ENCODE peak calls at places on chromosomes 1 and 21, in ten cellular contexts. M is CD4-positive, alpha-beta memory T cell; L is left ventricle myocardium inferior; Z is body of pancreas; P is BE2C; O is GM23248; F is tibial nerve; C is H1; U is IMR-90; R is aorta. Y is an unnamed sample.

GRCh38 chr1:19063122-19063521 is 106.6 kb upstream of the IFFO2 start:
- DNase-seq in M (no peak), P (no peak), U (no peak), O (no peak), L (no peak), C (no peak), R (no peak), Z (no peak), F (no peak), Y (no peak)

GRCh38 chr21:14740692-14741091 is 194.6 kb upstream of the SAMSN1 start:
- DNase-seq in M (no peak), R (no peak), P (no peak), Z (no peak), U (no peak), O (peak; percentile 2), F (no peak), C (no peak), L (no peak), Y (no peak)

GRCh38 chr1:236011641-236012040 is 53.2 kb downstream of the NID1 start:
- DNase-seq in C (no peak), O (no peak), Z (no peak), L (no peak), R (no peak), M (no peak), P (peak; percentile 46), U (no peak), F (no peak), Y (no peak)

GRCh38 chr1:169102567-169102966 is 3.9 kb upstream of the ATP1B1 start:
- DNase-seq in P (peak; percentile 23), L (no peak), C (no peak), R (peak; percentile 51), F (no peak), O (peak; percentile 81), Z (no peak), U (peak; percentile 85), M (no peak), Y (peak; percentile 85)

GRCh38 chr1:12174789-12175455 is 8.1 kb downstream of the TNFRSF1B start:
- DNase-seq in R (peak; percentile 82), P (no peak), U (no peak), C (no peak), L (peak; percentile 85), M (no peak), F (no peak), O (no peak), Z (no peak), Y (no peak)

GRCh38 chr1:235659186-235659771 is 9.7 kb upstream of the GNG4 start:
- DNase-seq in M (no peak), F (no peak), O (no peak), U (no peak), L (no peak), P (no peak), R (no peak), C (no peak), Z (no peak), Y (no peak)

GRCh38 chr1:20634594-20635084 is 1.4 kb downstream of the PINK1 start:
- DNase-seq in U (peak; percentile 25), P (no peak), M (no peak), L (no peak), R (peak; percentile 53), C (no peak), F (no peak), Z (peak; percentile 64), O (peak; percentile 73), Y (peak; percentile 63)

GRCh38 chr1:247037483-247038320 is 29.8 kb upstream of the ZNF695 start:
- DNase-seq in M (no peak), P (no peak), C (no peak), O (no peak), F (no peak), L (no peak), R (no peak), U (no peak), Z (no peak), Y (no peak)

GRCh38 chr1:200153277-200154055 is 126.0 kb downstream of the NR5A2 start:
- DNase-seq in M (peak; percentile 52), O (no peak), R (no peak), F (no peak), L (no peak), P (no peak), U (no peak), C (no peak), Z (no peak), Y (no peak)

GRCh38 chr1:195481293-195481692 is 1126.9 kb downstream of the KCNT2 start:
- DNase-seq in F (no peak), L (no peak), C (no peak), U (no peak), P (no peak), O (no peak), R (no peak), Z (no peak), M (no peak), Y (no peak)

GRCh38 chr1:240927815-240928214 is 315.9 kb upstream of the GREM2 start:
- DNase-seq in Z (no peak), U (no peak), P (no peak), F (no peak), C (no peak), O (no peak), L (no peak), R (no peak), M (no peak), Y (no peak)

GRCh38 chr1:160052943-160053342 is 17.0 kb downstream of the KCNJ10 start:
- DNase-seq in C (no peak), Z (no peak), O (no peak), R (no peak), U (no peak), L (no peak), M (no peak), P (no peak), F (no peak), Y (no peak)
- H3K27me3 ChIP-seq in C (peaks cover 3% of the 10 kb centered on the region), Z (no peaks in the 10 kb centered on the region), O (peaks cover 44% of the 10 kb centered on the region), R (no peaks in the 10 kb centered on the region), U (peaks cover 61% of the 10 kb centered on the region), L (peaks cover 56% of the 10 kb centered on the region), M (peaks cover 6% of the 10 kb centered on the region), P (peaks cover 65% of the 10 kb centered on the region), F (no peaks in the 10 kb centered on the region), Y (peaks cover 29% of the 10 kb centered on the region)

DNA sequence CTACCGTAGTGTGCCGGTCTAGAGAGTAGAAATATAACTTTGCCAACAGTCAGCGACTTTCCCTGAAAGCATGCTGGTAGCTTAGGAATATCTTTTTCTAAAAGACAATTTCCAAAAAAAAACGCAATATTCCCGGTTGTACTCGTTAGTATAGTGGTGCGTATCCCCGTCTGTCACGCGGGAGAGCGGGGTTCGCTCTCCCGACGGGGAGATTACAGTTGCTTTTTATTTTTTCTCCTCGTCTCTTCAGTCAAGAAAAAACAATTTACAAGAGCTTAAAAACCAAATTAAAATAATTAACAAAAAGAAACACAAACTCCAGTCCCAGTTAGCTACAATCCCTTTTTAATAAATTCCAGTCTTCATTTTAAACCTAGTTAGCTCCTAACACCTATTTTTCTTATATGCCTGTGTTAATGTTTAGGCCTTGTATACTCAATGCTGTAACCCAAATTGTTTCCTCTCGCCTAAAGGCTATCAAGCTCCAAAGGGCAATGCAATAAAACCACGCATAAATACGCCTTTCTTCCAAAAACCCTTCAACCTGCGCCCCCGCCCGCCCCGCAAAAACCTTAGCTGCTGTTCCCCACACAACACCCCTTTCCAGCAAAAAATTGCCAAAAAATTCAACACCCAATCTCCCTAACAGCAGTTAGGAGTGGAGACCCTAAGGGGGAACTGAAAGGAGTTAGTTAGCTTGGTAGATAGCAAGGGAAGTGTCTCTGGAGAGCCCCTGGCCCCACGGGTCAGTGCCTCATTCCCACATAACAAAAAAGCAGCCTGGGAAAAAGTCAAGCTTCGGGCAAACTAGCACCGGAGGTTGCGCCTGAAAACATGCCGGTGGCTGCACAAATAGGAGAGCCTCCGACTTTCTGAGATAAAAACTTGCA is 7.9 kb downstream of the HSPA6 start:
- DNase-seq in O (no peak), P (no peak), C (no peak), L (no peak), M (no peak), U (peak; percentile 41), F (no peak), R (no peak), Z (no peak), Y (no peak)
- H3K4me3 ChIP-seq in O (peak overlapping the region; percentile 88), P (peak overlapping the region; percentile 62), C (peak overlapping the region; percentile 57), L (peak overlapping the region; percentile 86), M (no peak overlapping the region), U (peak overlapping the region; percentile 14), F (peak overlapping the region; percentile 21), R (no peak overlapping the region), Z (no peak overlapping the region), Y (peak overlapping the region; percentile 70)

DNA sequence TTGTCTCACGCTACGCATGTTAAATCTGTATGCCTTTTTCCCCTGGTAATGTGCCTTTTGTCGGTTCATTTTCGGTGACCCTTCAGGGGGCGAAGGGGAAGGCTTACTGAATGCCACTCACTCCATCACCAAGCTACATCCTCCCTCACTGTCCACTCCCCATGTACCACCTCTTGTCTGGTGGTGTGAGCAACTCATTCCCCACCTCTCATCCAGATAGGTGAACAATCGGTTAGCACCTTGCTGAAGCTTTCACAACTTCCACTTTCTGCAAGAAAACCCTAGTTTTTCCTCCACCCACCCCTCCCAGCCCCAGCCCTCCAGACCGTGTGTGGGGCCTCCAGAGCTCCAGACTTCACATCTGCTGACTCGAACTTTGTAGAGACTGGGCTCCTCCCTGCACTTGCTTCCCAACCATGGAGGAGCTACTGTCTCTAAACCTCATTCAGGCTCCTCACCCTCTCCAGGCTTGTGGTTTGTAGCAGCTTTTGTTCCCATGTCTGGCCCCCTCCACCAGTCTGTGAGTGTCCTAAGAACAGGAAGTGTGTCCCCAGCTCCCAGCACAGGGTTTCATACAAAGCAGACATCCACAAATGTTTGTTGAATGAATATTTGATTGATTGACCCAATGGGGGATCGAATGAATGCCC is 48.4 kb upstream of the RUNX3 start:
- DNase-seq in P (no peak), F (no peak), L (no peak), M (no peak), C (no peak), O (no peak), Z (no peak), U (no peak), R (no peak), Y (no peak)
- H3K9me3 ChIP-seq in P (no peaks in the 10 kb centered on the region), F (peaks cover 40% of the 10 kb centered on the region), L (peaks cover 33% of the 10 kb centered on the region), M (peaks cover 11% of the 10 kb centered on the region), C (peaks cover 6% of the 10 kb centered on the region), O (no peaks in the 10 kb centered on the region), Z (no peaks in the 10 kb centered on the region), U (peaks cover 20% of the 10 kb centered on the region), R (peaks cover 7% of the 10 kb centered on the region), Y (peaks cover 19% of the 10 kb centered on the region)

GRCh38 chr21:45863751-45864150 is 117.8 kb upstream of the COL6A1 start:
- DNase-seq in O (no peak), R (no peak), U (no peak), M (no peak), Z (no peak), F (no peak), L (no peak), C (no peak), P (no peak), Y (no peak)
- H3K27me3 ChIP-seq in O (no peaks in the 10 kb centered on the region), R (no peaks in the 10 kb centered on the region), U (no peaks in the 10 kb centered on the region), M (no peaks in the 10 kb centered on the region), Z (no peaks in the 10 kb centered on the region), F (no peaks in the 10 kb centered on the region), L (peaks cover 34% of the 10 kb centered on the region), C (no peaks in the 10 kb centered on the region), P (no peaks in the 10 kb centered on the region), Y (no peaks in the 10 kb centered on the region)

Y was measured in MG63.